ENCODE peak calls at places on chromosomes 13 and 19, in six cellular contexts. Y, S, L, K, F and G are unnamed samples.
A peak's percentile ranks its signal among the peaks of the same experiment; 100 is the strongest.

GRCh38 chr19:47609885-47610545 is 1.1 kb downstream of the BICRA start:
- DNase-seq in S (peak; percentile 13), Y (peak; percentile 47), L (no peak), F (no peak), K (peak; percentile 66), G (no peak)

GRCh38 chr13:42740753-42741152 is 40.6 kb upstream of the FAM216B start:
- DNase-seq in Y (peak; percentile 27), F (no peak), L (peak; percentile 7), S (no peak), K (peak; percentile 57), G (no peak)

GRCh38 chr13:113666324-113666660 is 727 bp upstream of the GRK1 start:
- DNase-seq in S (no peak), L (no peak), F (no peak), Y (no peak), K (no peak), G (no peak)

GRCh38 chr13:46894534-46894906 is 2.3 kb downstream of the HTR2A start:
- DNase-seq in L (no peak), Y (no peak), S (no peak), K (peak; percentile 15), F (no peak), G (no peak)

GRCh38 chr19:7199613-7200533 is 94.3 kb downstream of the INSR start:
- DNase-seq in K (no peak), F (no peak), L (peak; percentile 50), S (no peak), Y (no peak), G (no peak)

GRCh38 chr19:47520839-47521238 is 6.0 kb upstream of the NAPA start:
- DNase-seq in Y (no peak), S (no peak), K (no peak), F (no peak), L (no peak), G (no peak)

GRCh38 chr13:110546933-110547332 is 14.6 kb downstream of the RAB20 start:
- DNase-seq in Y (peak; percentile 86), L (peak; percentile 84), F (no peak), S (no peak), K (peak; percentile 97), G (peak; percentile 79)

GRCh38 chr19:7397687-7398086 is 49.0 kb downstream of the ARHGEF18 start:
- DNase-seq in Y (no peak), F (no peak), K (peak; percentile 90), S (no peak), L (no peak), G (peak; percentile 59)

GRCh38 chr13:105537113-105537512 is 998.3 kb downstream of the EFNB2 start:
- DNase-seq in F (no peak), K (no peak), L (no peak), Y (no peak), S (no peak), G (no peak)

GRCh38 chr13:43031881-43032280 is 8.5 kb downstream of the DNAJC15 start:
- DNase-seq in L (no peak), Y (no peak), K (peak; percentile 63), F (no peak), S (no peak), G (no peak)

GRCh38 chr13:101416181-101417042 is at the start of gene NALCN:
- DNase-seq in L (no peak), F (peak; percentile 57), Y (peak; percentile 15), S (no peak), K (peak; percentile 7), G (no peak)

GRCh38 chr19:3844596-3844995 is 24.2 kb downstream of the ZFR2 start:
- DNase-seq in L (no peak), Y (no peak), F (no peak), S (no peak), K (no peak), G (no peak)

GRCh38 chr13:49457221-49457620 is 13.1 kb downstream of the SETDB2 start:
- DNase-seq in S (no peak), K (no peak), F (no peak), Y (no peak), L (no peak), G (no peak)

GRCh38 chr19:55340144-55340783 is 588 bp downstream of the KMT5C start:
- DNase-seq in Y (no peak), K (no peak), L (no peak), S (peak; percentile 24), F (no peak), G (no peak)

GRCh38 chr13:91574756-91575155 is 176.3 kb downstream of the GPC5 start:
- DNase-seq in L (no peak), K (peak; percentile 3), S (no peak), Y (no peak), F (no peak), G (no peak)

GRCh38 chr19:53037101-53038097 is 7.1 kb upstream of the ERVV-2 start:
- DNase-seq in S (no peak), K (peak; percentile 67), L (no peak), F (peak; percentile 11), Y (peak; percentile 9), G (no peak)

GRCh38 chr19:38846097-38846496 is 3.7 kb downstream of the HNRNPL start:
- DNase-seq in F (no peak), L (no peak), Y (no peak), S (no peak), K (no peak), G (no peak)
- H3K27ac ChIP-seq in F (no peak overlapping the region), L (no peak overlapping the region), Y (no peak overlapping the region), S (no peak overlapping the region), K (no peak overlapping the region), G (no peak overlapping the region)

DNA sequence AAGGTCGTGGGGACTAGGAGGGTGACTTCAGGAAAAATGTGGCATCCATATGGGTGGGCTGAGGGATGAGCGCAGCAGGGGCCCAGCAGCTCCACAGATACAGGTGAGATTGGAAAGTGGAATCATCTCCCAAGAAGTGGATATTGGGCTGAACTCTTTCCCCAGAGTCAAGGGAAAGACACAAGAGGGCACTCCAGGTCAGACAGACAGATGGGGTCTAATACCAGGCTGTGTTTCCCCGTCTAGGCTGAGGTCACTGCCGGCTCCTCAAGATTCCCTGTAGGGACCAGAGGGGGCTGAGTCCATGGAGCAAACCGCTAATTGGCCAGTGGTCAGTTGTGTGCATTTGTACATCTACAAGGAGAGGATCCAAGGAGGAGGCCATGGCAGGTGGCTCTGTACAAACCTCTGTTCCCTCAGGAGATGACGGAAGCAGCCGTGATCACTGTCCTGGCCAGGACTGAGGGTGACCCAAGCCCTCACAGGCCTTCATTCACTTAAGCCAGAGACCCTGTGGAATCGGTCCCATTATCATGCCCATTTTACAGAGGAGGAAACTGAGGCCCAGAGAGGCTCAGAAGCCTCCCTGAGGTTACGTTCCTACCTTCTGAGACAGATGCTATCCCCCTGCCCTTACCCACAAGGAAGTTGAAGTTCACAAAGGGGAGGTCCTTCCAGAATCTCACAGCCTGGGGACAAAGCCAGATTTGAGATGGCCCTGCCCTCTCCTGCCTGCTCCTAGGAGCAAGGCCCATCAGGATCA is 14.9 kb upstream of the IGLON5 start:
- DNase-seq in K (peak; percentile 19), F (no peak), S (no peak), Y (no peak), L (no peak), G (no peak)
- H3K27ac ChIP-seq in K (no peak overlapping the region), F (no peak overlapping the region), S (no peak overlapping the region), Y (no peak overlapping the region), L (no peak overlapping the region), G (no peak overlapping the region)

GRCh38 chr13:27968316-27969072 is 621 bp downstream of the CDX2 start:
- DNase-seq in L (no peak), F (no peak), Y (no peak), S (no peak), K (no peak), G (no peak)
- H3K27ac ChIP-seq in L (peak overlapping the region; percentile 83), F (no peak overlapping the region), Y (no peak overlapping the region), S (no peak overlapping the region), K (no peak overlapping the region), G (no peak overlapping the region)

GRCh38 chr13:44049546-44049945 is 169.8 kb downstream of the LACC1 start:
- DNase-seq in F (no peak), K (no peak), Y (no peak), L (no peak), S (no peak), G (no peak)

GRCh38 chr13:44050450-44051063 is 170.9 kb downstream of the LACC1 start:
- DNase-seq in K (peak; percentile 54), S (no peak), L (peak; percentile 32), F (no peak), Y (no peak), G (no peak)

GRCh38 chr13:44051405-44051804 is 171.7 kb downstream of the LACC1 start:
- DNase-seq in S (no peak), Y (no peak), F (no peak), K (no peak), L (no peak), G (no peak)

GRCh38 chr13:44046428-44046827 is 166.7 kb downstream of the LACC1 start:
- DNase-seq in K (no peak), L (no peak), F (no peak), Y (no peak), S (no peak), G (no peak)

DNA sequence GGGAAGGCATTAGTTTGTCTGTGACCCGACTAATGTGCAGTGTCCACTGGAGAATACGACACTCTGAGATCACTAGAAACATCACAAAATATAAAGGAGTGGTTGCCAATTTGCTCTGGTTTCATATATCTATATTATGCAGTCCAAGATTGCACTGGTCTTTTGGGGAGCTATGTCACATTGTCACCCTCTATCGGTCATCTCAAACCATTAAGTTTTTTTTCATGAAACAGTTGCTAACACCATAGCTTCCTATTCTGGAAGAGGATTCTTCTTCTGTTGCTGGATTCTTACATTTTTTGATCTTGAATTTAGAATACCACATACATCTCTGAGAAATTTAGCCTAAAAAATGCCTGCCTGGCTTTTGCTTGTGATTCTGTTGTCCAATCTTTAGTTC is 168.6 kb downstream of the LACC1 start:
- DNase-seq in S (no peak), F (no peak), K (peak; percentile 21), L (no peak), Y (no peak), G (no peak)
- H3K27ac ChIP-seq in S (no peak overlapping the region), F (no peak overlapping the region), K (no peak overlapping the region), L (no peak overlapping the region), Y (no peak overlapping the region), G (no peak overlapping the region)

GRCh38 chr19:16825312-16826168 is 3.7 kb upstream of the SIN3B start:
- DNase-seq in K (peak; percentile 86), F (no peak), S (no peak), Y (peak; percentile 65), L (no peak), G (no peak)
- H3K27ac ChIP-seq in K (no peak overlapping the region), F (peak overlapping the region; percentile 46), S (no peak overlapping the region), Y (peak overlapping the region; percentile 73), L (no peak overlapping the region), G (peak overlapping the region; percentile 93)

GRCh38 chr19:11252665-11253355 is 9.5 kb downstream of the DOCK6 start:
- DNase-seq in S (no peak), Y (peak; percentile 52), L (no peak), F (no peak), K (no peak), G (no peak)
- H3K27ac ChIP-seq in S (no peak overlapping the region), Y (peak overlapping the region; percentile 86), L (no peak overlapping the region), F (no peak overlapping the region), K (no peak overlapping the region), G (no peak overlapping the region)

GRCh38 chr13:30466841-30467252 is 1.1 kb upstream of the HMGB1 start:
- DNase-seq in L (no peak), Y (no peak), S (no peak), K (no peak), F (no peak), G (no peak)
- H3K27ac ChIP-seq in L (peak overlapping the region; percentile 99), Y (no peak overlapping the region), S (no peak overlapping the region), K (no peak overlapping the region), F (no peak overlapping the region), G (no peak overlapping the region)